ENCODE peak calls at places on chromosomes 5 and 9, in seven cellular contexts. One of them, this sample, is unnamed.
A peak's percentile ranks its signal among the peaks of the same experiment; 100 is the strongest.

GRCh38 chr5:153222956-153223355 is 267.5 kb upstream of the GRIA1 start:
- DNase-seq in SK-N-SH: no peak
- DNase-seq in HepG2: no peak
- DNase-seq in HCT116: no peak
- DNase-seq in K562: no peak
- DNase-seq in GM12878: no peak
- DNase-seq in H1: no peak
- DNase-seq in this sample: no peak

GRCh38 chr9:17622166-17622565 is 43.3 kb downstream of the SH3GL2 start:
- DNase-seq in SK-N-SH: no peak
- DNase-seq in HepG2: no peak
- DNase-seq in HCT116: no peak
- DNase-seq in K562: no peak
- DNase-seq in GM12878: no peak
- DNase-seq in H1: no peak
- DNase-seq in this sample: no peak

GRCh38 chr5:131264453-131265200 is 774 bp downstream of the CDC42SE2 start:
- DNase-seq in SK-N-SH: peak; percentile 67
- DNase-seq in HepG2: no peak
- DNase-seq in HCT116: no peak
- DNase-seq in K562: peak; percentile 38
- DNase-seq in GM12878: no peak
- DNase-seq in H1: peak; percentile 3
- DNase-seq in this sample: no peak

GRCh38 chr9:127498298-127498697 is 47.0 kb downstream of the LRSAM1 start:
- DNase-seq in SK-N-SH: no peak
- DNase-seq in HepG2: no peak
- DNase-seq in HCT116: no peak
- DNase-seq in K562: no peak
- DNase-seq in GM12878: no peak
- DNase-seq in H1: no peak
- DNase-seq in this sample: no peak

GRCh38 chr9:86706391-86706790 is 240.9 kb downstream of the GAS1 start:
- DNase-seq in SK-N-SH: no peak
- DNase-seq in HepG2: no peak
- DNase-seq in HCT116: no peak
- DNase-seq in K562: no peak
- DNase-seq in GM12878: no peak
- DNase-seq in H1: no peak
- DNase-seq in this sample: no peak

GRCh38 chr9:112787942-112788341 is 37.4 kb downstream of the SNX30 start:
- DNase-seq in SK-N-SH: no peak
- DNase-seq in HepG2: no peak
- DNase-seq in HCT116: no peak
- DNase-seq in K562: no peak
- DNase-seq in GM12878: no peak
- DNase-seq in H1: no peak
- DNase-seq in this sample: no peak

GRCh38 chr5:78801413-78801812 is 152.8 kb upstream of the LHFPL2 start:
- DNase-seq in SK-N-SH: no peak
- DNase-seq in HepG2: no peak
- DNase-seq in HCT116: no peak
- DNase-seq in K562: no peak
- DNase-seq in GM12878: no peak
- DNase-seq in H1: no peak
- DNase-seq in this sample: no peak

GRCh38 chr9:130204341-130204740 is 32.1 kb downstream of the NCS1 start:
- DNase-seq in SK-N-SH: no peak
- DNase-seq in HepG2: no peak
- DNase-seq in HCT116: no peak
- DNase-seq in K562: no peak
- DNase-seq in GM12878: no peak
- DNase-seq in H1: no peak
- DNase-seq in this sample: no peak

GRCh38 chr9:91775011-91775707 is 174.9 kb downstream of the ROR2 start:
- DNase-seq in SK-N-SH: peak; percentile 86
- DNase-seq in HepG2: peak; percentile 43
- DNase-seq in HCT116: peak; percentile 31
- DNase-seq in K562: peak; percentile 74
- DNase-seq in GM12878: no peak
- DNase-seq in H1: peak; percentile 36
- DNase-seq in this sample: peak; percentile 71

GRCh38 chr9:129506892-129507291 is 114.0 kb downstream of the C9orf50 start:
- DNase-seq in SK-N-SH: peak; percentile 56
- DNase-seq in HepG2: no peak
- DNase-seq in HCT116: no peak
- DNase-seq in K562: no peak
- DNase-seq in GM12878: no peak
- DNase-seq in H1: no peak
- DNase-seq in this sample: no peak

GRCh38 chr9:135939351-135940265 is 21.6 kb downstream of the UBAC1 start:
- DNase-seq in SK-N-SH: no peak
- DNase-seq in HepG2: no peak
- DNase-seq in HCT116: no peak
- DNase-seq in K562: no peak
- DNase-seq in GM12878: no peak
- DNase-seq in H1: no peak
- DNase-seq in this sample: no peak

GRCh38 chr9:122370869-122371467 is at the start of gene PTGS1:
- DNase-seq in SK-N-SH: peak; percentile 79
- DNase-seq in HepG2: no peak
- DNase-seq in HCT116: no peak
- DNase-seq in K562: peak; percentile 75
- DNase-seq in GM12878: no peak
- DNase-seq in H1: no peak
- DNase-seq in this sample: no peak

GRCh38 chr5:91176288-91177016 is 206.7 kb downstream of the ARRDC3 start:
- DNase-seq in SK-N-SH: no peak
- DNase-seq in HepG2: no peak
- DNase-seq in HCT116: no peak
- DNase-seq in K562: no peak
- DNase-seq in GM12878: no peak
- DNase-seq in H1: no peak
- DNase-seq in this sample: no peak

GRCh38 chr9:4815381-4815956 is 22.7 kb downstream of the RCL1 start:
- DNase-seq in SK-N-SH: no peak
- DNase-seq in HepG2: no peak
- DNase-seq in HCT116: no peak
- DNase-seq in K562: no peak
- DNase-seq in GM12878: no peak
- DNase-seq in H1: no peak
- DNase-seq in this sample: no peak
- TF ChIP-seq YY1 in SK-N-SH: no peak
- TF ChIP-seq YY1 in HepG2: no peak
- TF ChIP-seq YY1 in HCT116: no peak
- TF ChIP-seq YY1 in K562: no peak
- TF ChIP-seq YY1 in GM12878: no peak
- TF ChIP-seq YY1 in H1: no peak
- TF ChIP-seq YY1 in this sample: no peak

GRCh38 chr5:35908814-35909213 is 29.6 kb downstream of the CAPSL start:
- DNase-seq in SK-N-SH: peak; percentile 39
- DNase-seq in HepG2: no peak
- DNase-seq in HCT116: no peak
- DNase-seq in K562: no peak
- DNase-seq in GM12878: no peak
- DNase-seq in H1: no peak
- DNase-seq in this sample: no peak
- TF ChIP-seq YY1 in SK-N-SH: no peak
- TF ChIP-seq YY1 in HepG2: no peak
- TF ChIP-seq YY1 in HCT116: no peak
- TF ChIP-seq YY1 in K562: no peak
- TF ChIP-seq YY1 in GM12878: no peak
- TF ChIP-seq YY1 in H1: no peak
- TF ChIP-seq YY1 in this sample: no peak

GRCh38 chr9:117232266-117232665 is 182.6 kb downstream of the ASTN2 start:
- DNase-seq in SK-N-SH: no peak
- DNase-seq in HepG2: no peak
- DNase-seq in HCT116: no peak
- DNase-seq in K562: no peak
- DNase-seq in GM12878: no peak
- DNase-seq in H1: no peak
- DNase-seq in this sample: no peak
- TF ChIP-seq YY1 in SK-N-SH: no peak
- TF ChIP-seq YY1 in HepG2: no peak
- TF ChIP-seq YY1 in HCT116: no peak
- TF ChIP-seq YY1 in K562: no peak
- TF ChIP-seq YY1 in GM12878: no peak
- TF ChIP-seq YY1 in H1: no peak
- TF ChIP-seq YY1 in this sample: no peak

GRCh38 chr9:134178394-134178780 is 14.0 kb upstream of the RNU6ATAC start:
- DNase-seq in SK-N-SH: peak; percentile 28
- DNase-seq in HepG2: no peak
- DNase-seq in HCT116: no peak
- DNase-seq in K562: no peak
- DNase-seq in GM12878: no peak
- DNase-seq in H1: no peak
- DNase-seq in this sample: no peak
- TF ChIP-seq YY1 in SK-N-SH: no peak
- TF ChIP-seq YY1 in HepG2: no peak
- TF ChIP-seq YY1 in HCT116: no peak
- TF ChIP-seq YY1 in K562: no peak
- TF ChIP-seq YY1 in GM12878: no peak
- TF ChIP-seq YY1 in H1: no peak
- TF ChIP-seq YY1 in this sample: no peak

GRCh38 chr9:133242991-133243390 is 32.0 kb downstream of the ABO start:
- DNase-seq in SK-N-SH: no peak
- DNase-seq in HepG2: no peak
- DNase-seq in HCT116: no peak
- DNase-seq in K562: no peak
- DNase-seq in GM12878: no peak
- DNase-seq in H1: no peak
- DNase-seq in this sample: no peak

GRCh38 chr9:133249337-133249736 is 25.7 kb downstream of the ABO start:
- DNase-seq in SK-N-SH: peak; percentile 16
- DNase-seq in HepG2: no peak
- DNase-seq in HCT116: no peak
- DNase-seq in K562: no peak
- DNase-seq in GM12878: no peak
- DNase-seq in H1: no peak
- DNase-seq in this sample: no peak

GRCh38 chr9:133247632-133248031 is 27.4 kb downstream of the ABO start:
- DNase-seq in SK-N-SH: peak; percentile 11
- DNase-seq in HepG2: no peak
- DNase-seq in HCT116: no peak
- DNase-seq in K562: no peak
- DNase-seq in GM12878: no peak
- DNase-seq in H1: no peak
- DNase-seq in this sample: no peak

GRCh38 chr9:133248722-133249295 is 26.2 kb downstream of the ABO start:
- DNase-seq in SK-N-SH: no peak
- DNase-seq in HepG2: no peak
- DNase-seq in HCT116: no peak
- DNase-seq in K562: no peak
- DNase-seq in GM12878: no peak
- DNase-seq in H1: no peak
- DNase-seq in this sample: no peak

GRCh38 chr9:133246507-133247390 is 28.3 kb downstream of the ABO start:
- DNase-seq in SK-N-SH: peak; percentile 16
- DNase-seq in HepG2: no peak
- DNase-seq in HCT116: no peak
- DNase-seq in K562: no peak
- DNase-seq in GM12878: no peak
- DNase-seq in H1: no peak
- DNase-seq in this sample: no peak
- TF ChIP-seq YY1 in SK-N-SH: no peak
- TF ChIP-seq YY1 in HepG2: no peak
- TF ChIP-seq YY1 in HCT116: no peak
- TF ChIP-seq YY1 in K562: no peak
- TF ChIP-seq YY1 in GM12878: no peak
- TF ChIP-seq YY1 in H1: no peak
- TF ChIP-seq YY1 in this sample: no peak

GRCh38 chr9:134177624-134178393 is 13.4 kb upstream of the RNU6ATAC start:
- DNase-seq in SK-N-SH: peak; percentile 32
- DNase-seq in HepG2: no peak
- DNase-seq in HCT116: no peak
- DNase-seq in K562: no peak
- DNase-seq in GM12878: no peak
- DNase-seq in H1: no peak
- DNase-seq in this sample: no peak

GRCh38 chr9:134177186-134177585 is 12.8 kb upstream of the RNU6ATAC start:
- DNase-seq in SK-N-SH: peak; percentile 8
- DNase-seq in HepG2: no peak
- DNase-seq in HCT116: no peak
- DNase-seq in K562: no peak
- DNase-seq in GM12878: no peak
- DNase-seq in H1: no peak
- DNase-seq in this sample: no peak

GRCh38 chr9:134179595-134179917 is 15.2 kb upstream of the RNU6ATAC start:
- DNase-seq in SK-N-SH: no peak
- DNase-seq in HepG2: no peak
- DNase-seq in HCT116: no peak
- DNase-seq in K562: no peak
- DNase-seq in GM12878: no peak
- DNase-seq in H1: no peak
- DNase-seq in this sample: no peak

GRCh38 chr9:134179918-134180785 is 15.8 kb upstream of the RNU6ATAC start:
- DNase-seq in SK-N-SH: peak; percentile 28
- DNase-seq in HepG2: no peak
- DNase-seq in HCT116: no peak
- DNase-seq in K562: no peak
- DNase-seq in GM12878: no peak
- DNase-seq in H1: no peak
- DNase-seq in this sample: no peak

DNA sequence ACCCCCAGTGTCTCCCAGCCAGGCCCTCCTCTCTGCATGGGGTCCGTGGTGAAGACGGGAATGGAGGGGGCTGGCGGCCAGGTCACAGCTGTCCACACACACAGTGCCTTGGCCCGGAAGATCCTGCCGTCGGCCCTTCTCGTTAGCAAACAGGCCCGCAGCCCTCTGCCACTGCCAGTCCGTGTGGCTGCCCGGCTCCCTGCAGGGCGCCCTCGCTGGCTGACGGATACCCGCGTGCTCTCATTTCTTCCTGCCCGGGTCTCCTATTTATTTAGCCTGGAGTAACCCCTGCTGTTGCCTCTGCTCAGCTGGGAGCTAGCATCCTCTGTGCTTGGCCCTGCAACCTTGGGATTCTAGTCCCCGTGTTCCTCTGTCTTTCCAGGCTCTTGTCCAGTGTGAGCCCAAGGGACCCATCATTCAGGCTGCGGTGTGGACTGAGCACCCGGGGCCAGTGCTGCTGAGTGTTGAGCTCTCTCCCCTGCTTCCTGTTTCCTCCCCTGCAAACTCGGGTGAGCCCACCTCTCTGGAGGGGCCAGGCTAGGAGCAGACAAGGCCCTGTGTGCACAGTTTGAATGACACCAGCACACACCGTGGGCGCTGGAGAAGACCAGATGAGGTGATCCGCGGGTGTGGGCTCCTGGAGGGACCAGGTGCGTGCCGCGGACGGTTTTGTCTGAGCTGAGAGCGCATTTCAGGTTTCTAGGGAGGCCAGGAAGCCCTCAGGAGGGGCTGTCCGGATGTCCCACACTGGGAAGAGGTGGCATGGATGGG is 14.6 kb upstream of the RNU6ATAC start:
- DNase-seq in SK-N-SH: peak; percentile 54
- DNase-seq in HepG2: no peak
- DNase-seq in HCT116: no peak
- DNase-seq in K562: no peak
- DNase-seq in GM12878: no peak
- DNase-seq in H1: no peak
- DNase-seq in this sample: no peak
- TF ChIP-seq YY1 in SK-N-SH: no peak
- TF ChIP-seq YY1 in HepG2: no peak
- TF ChIP-seq YY1 in HCT116: no peak
- TF ChIP-seq YY1 in K562: no peak
- TF ChIP-seq YY1 in GM12878: no peak
- TF ChIP-seq YY1 in H1: no peak
- TF ChIP-seq YY1 in this sample: no peak